ENCODE peak calls at places on chromosomes 11 and 22, in six cellular contexts. Q is activated T-cell treated with anti-CD3 and anti-CD28 coated beads, Interleukin-2, amount 50 U/mL, for 1 hour; V is lung; S is NAMALWA; N is mammary epithelial cell; O is LoVo. D is an unnamed sample.

GRCh38 chr11:57460017-57460755 is at the start of gene RTN4RL2:
- DNase-seq in Q (peak; percentile 50), O (peak; percentile 74), V (peak; percentile 45), N (peak; percentile 32), S (peak; percentile 54), D (peak; percentile 72)

GRCh38 chr11:93986716-93987115 is 34.4 kb upstream of the HEPHL1 start:
- DNase-seq in O (peak; percentile 54), Q (no peak), S (no peak), V (no peak), N (peak; percentile 77), D (peak; percentile 91)

GRCh38 chr11:46511352-46511751 is 82.5 kb downstream of the AMBRA1 start:
- DNase-seq in S (no peak), Q (no peak), N (no peak), V (no peak), O (no peak), D (no peak)

GRCh38 chr11:119030029-119030328 is 698 bp downstream of the SLC37A4 start:
- DNase-seq in O (no peak), V (no peak), S (no peak), N (no peak), Q (no peak), D (no peak)

GRCh38 chr22:49663311-49663711 is 164.4 kb downstream of the BRD1 start:
- DNase-seq in O (no peak), N (no peak), Q (no peak), V (no peak), S (no peak), D (no peak)

GRCh38 chr11:104343578-104343977 is 179.6 kb upstream of the PDGFD start:
- DNase-seq in S (peak; percentile 54), N (peak; percentile 7), Q (no peak), V (no peak), O (no peak), D (peak; percentile 63)

GRCh38 chr11:63805844-63806415 is 7.3 kb upstream of the SPINDOC start:
- DNase-seq in S (no peak), N (no peak), Q (no peak), O (no peak), V (no peak), D (no peak)

GRCh38 chr11:128628686-128629085 is 41.3 kb upstream of the ETS1 start:
- DNase-seq in V (no peak), O (no peak), Q (no peak), S (no peak), N (no peak), D (no peak)

GRCh38 chr11:124380585-124380984 is 3.7 kb downstream of the OR8B2 start:
- DNase-seq in V (no peak), O (no peak), S (no peak), Q (no peak), N (no peak), D (no peak)

D was measured in PC-3.